ENCODE peak calls at places on chromosomes 12 and 14, in eight cellular contexts. P is right cardiac atrium, D is iPS-NIHi11, Z is AG08396, Y is skeletal muscle cell, M is NCI-H524, F is T-cell, I is T follicular helper cell. B is an unnamed sample.

GRCh38 chr12:24436667-24437066 is 487.2 kb upstream of the SOX5 start:
- DNase-seq in F (no peak), D (no peak), P (no peak), Y (no peak), M (no peak), Z (no peak), I (no peak), B (no peak)

GRCh38 chr12:109330282-109330681 is 17.4 kb upstream of the MYO1H start:
- DNase-seq in Z (no peak), I (no peak), M (no peak), Y (no peak), D (no peak), F (no peak), P (no peak), B (no peak)

GRCh38 chr14:35789651-35790050 is 19.4 kb downstream of the RALGAPA1 start:
- DNase-seq in D (no peak), Z (peak), F (no peak), M (no peak), Y (no peak), P (no peak), I (no peak), B (peak)

GRCh38 chr12:5969156-5969973 is 24.3 kb upstream of the ANO2 start:
- DNase-seq in Y (no peak), D (no peak), P (no peak), F (no peak), I (no peak), M (no peak), Z (no peak), B (no peak)

GRCh38 chr12:11615481-11615880 is 34.0 kb upstream of the ETV6 start:
- DNase-seq in I (no peak), P (no peak), D (no peak), Z (no peak), Y (no peak), F (no peak), M (no peak), B (no peak)

GRCh38 chr12:64760808-64761573 is 1.8 kb upstream of the GNS start:
- DNase-seq in F (no peak), Z (no peak), M (no peak), Y (no peak), I (no peak), D (no peak), P (no peak), B (no peak)

GRCh38 chr14:56888274-56888673 is 78.0 kb upstream of the OTX2 start:
- DNase-seq in F (no peak), D (no peak), Y (no peak), P (no peak), M (peak), I (no peak), Z (no peak), B (no peak)

GRCh38 chr12:50507930-50508329 is 3.1 kb downstream of the DIP2B start:
- DNase-seq in M (no peak), Y (no peak), P (no peak), I (no peak), D (no peak), Z (no peak), F (no peak), B (no peak)

GRCh38 chr14:85453401-85453800 is 76.5 kb upstream of the FLRT2 start:
- DNase-seq in D (no peak), F (no peak), I (no peak), M (no peak), Z (no peak), Y (no peak), P (no peak), B (no peak)

GRCh38 chr12:64571346-64571745 is 38.9 kb upstream of the RASSF3 start:
- DNase-seq in P (no peak), Z (no peak), F (no peak), Y (no peak), M (peak), I (no peak), D (no peak), B (no peak)

GRCh38 chr14:23054000-23054811 is 3.1 kb downstream of the CDH24 start:
- DNase-seq in M (no peak), Y (no peak), P (no peak), I (no peak), F (peak), D (peak), Z (no peak), B (no peak)

GRCh38 chr12:12749433-12749832 is 32.3 kb downstream of the CDKN1B start:
- DNase-seq in I (no peak), Z (peak), M (no peak), P (no peak), Y (no peak), F (no peak), D (no peak), B (no peak)

GRCh38 chr12:57632369-57632897 is 568 bp downstream of the B4GALNT1 start:
- DNase-seq in P (peak), Z (peak), D (peak), I (no peak), Y (no peak), F (no peak), M (peak), B (peak)

GRCh38 chr14:53924754-53925153 is 31.9 kb downstream of the BMP4 start:
- DNase-seq in Y (peak), Z (peak), P (no peak), F (no peak), D (no peak), I (no peak), M (no peak), B (peak)

GRCh38 chr14:82710257-82710841 is 1176.7 kb upstream of the SEL1L start:
- DNase-seq in D (peak), M (peak), Y (peak), I (no peak), Z (peak), P (no peak), F (no peak), B (peak)

GRCh38 chr12:15770021-15770420 is 19.2 kb downstream of the EPS8 start:
- DNase-seq in Z (no peak), I (no peak), D (no peak), P (no peak), F (no peak), Y (no peak), M (no peak), B (no peak)

GRCh38 chr12:1880153-1880845 is 38.2 kb downstream of the CACNA2D4 start:
- DNase-seq in P (peak), Z (no peak), F (no peak), M (no peak), I (no peak), D (peak), Y (no peak), B (no peak)

GRCh38 chr14:104650057-104650980 is 39.1 kb upstream of the INF2 start:
- DNase-seq in M (peak), D (peak), Y (no peak), I (peak), F (peak), P (peak), Z (peak), B (peak)

GRCh38 chr12:662541-663292 is 528 bp downstream of the NINJ2 start:
- DNase-seq in I (no peak), D (no peak), Y (no peak), M (no peak), Z (no peak), P (no peak), F (no peak), B (no peak)

GRCh38 chr12:14868916-14869315 is 16.7 kb downstream of the MGP start:
- DNase-seq in P (peak), D (no peak), Y (no peak), F (no peak), I (no peak), Z (no peak), M (no peak), B (peak)

GRCh38 chr12:50333441-50333840 is 50.1 kb upstream of the LIMA1 start:
- DNase-seq in P (no peak), D (no peak), Z (no peak), Y (no peak), I (no peak), M (no peak), F (no peak), B (no peak)

GRCh38 chr14:35459779-35460178 is 55.2 kb upstream of the NFKBIA start:
- DNase-seq in Y (no peak), M (no peak), I (no peak), Z (no peak), D (no peak), F (no peak), P (no peak), B (no peak)

GRCh38 chr12:46456356-46457334 is 84.1 kb upstream of the SLC38A2 start:
- DNase-seq in I (no peak), P (no peak), Y (no peak), Z (no peak), F (no peak), D (no peak), M (no peak), B (no peak)

GRCh38 chr14:67187210-67187609 is 2.0 kb upstream of the GARIN2 start:
- DNase-seq in F (no peak), M (no peak), Y (peak), I (no peak), P (no peak), Z (peak), D (peak), B (peak)

GRCh38 chr12:3777206-3777809 is 24.4 kb upstream of the CRACR2A start:
- DNase-seq in I (no peak), M (peak), Z (peak), F (peak), D (peak), Y (no peak), P (no peak), B (peak)

GRCh38 chr12:131390408-131391100 is 320.3 kb upstream of the SFSWAP start:
- DNase-seq in Y (no peak), Z (no peak), I (no peak), M (no peak), F (no peak), P (no peak), D (peak), B (no peak)

GRCh38 chr12:113333877-113334785 is 778 bp downstream of the SLC8B1 start:
- DNase-seq in M (no peak), P (no peak), F (peak), Y (no peak), Z (no peak), I (no peak), D (no peak), B (no peak)

GRCh38 chr12:71599213-71599612 is 64.4 kb downstream of the ZFC3H1 start:
- DNase-seq in F (no peak), Y (no peak), D (no peak), M (peak), I (no peak), Z (no peak), P (no peak), B (no peak)

GRCh38 chr14:68824517-68825347 is 31.9 kb upstream of the ZFP36L1 start:
- DNase-seq in M (peak), I (no peak), D (peak), Y (no peak), Z (peak), P (peak), F (no peak), B (peak)

GRCh38 chr12:89414851-89415250 is 62.5 kb upstream of the DUSP6 start:
- DNase-seq in I (no peak), P (no peak), F (no peak), Y (no peak), Z (peak), M (no peak), D (no peak), B (peak)

GRCh38 chr12:3333583-3333982 is 157.4 kb upstream of the PRMT8 start:
- DNase-seq in F (no peak), M (peak), P (no peak), Z (no peak), Y (no peak), I (no peak), D (peak), B (peak)

GRCh38 chr12:69821441-69822204 is 3.4 kb upstream of the MYRFL start:
- DNase-seq in M (no peak), D (no peak), Y (peak), Z (peak), P (no peak), F (no peak), I (no peak), B (peak)